ENCODE peak calls at places on chromosomes 6 and 20, in four cellular contexts. X, E, J and N are unnamed samples.

GRCh38 chr6:158591134-158591809 is 31.4 kb downstream of the TMEM181 start:
- DNase-seq in J (peak), X (no peak), E (no peak), N (no peak)

GRCh38 chr6:12047304-12047703 is 35.2 kb downstream of the HIVEP1 start:
- DNase-seq in J (no peak), E (no peak), X (no peak), N (no peak)

GRCh38 chr6:49556429-49556837 is 6.0 kb downstream of the C6orf141 start:
- DNase-seq in J (peak), E (no peak), X (peak), N (peak)

GRCh38 chr20:40160151-40160550 is 528.9 kb downstream of the MAFB start:
- DNase-seq in E (peak), J (peak), X (peak), N (peak)

GRCh38 chr6:128131036-128131435 is 230.2 kb upstream of the THEMIS start:
- DNase-seq in E (no peak), J (no peak), X (no peak), N (no peak)

GRCh38 chr6:32796848-32797776 is 19.7 kb downstream of the HLA-DOB start:
- DNase-seq in X (peak), J (peak), E (peak), N (peak)

GRCh38 chr6:104421650-104422049 is 438.1 kb downstream of the HACE1 start:
- DNase-seq in E (no peak), J (no peak), X (no peak), N (no peak)

GRCh38 chr20:13221313-13221672 is 219 bp downstream of the ISM1 start:
- DNase-seq in E (no peak), X (no peak), J (no peak), N (no peak)

GRCh38 chr20:36642136-36642535 is 3.9 kb downstream of the SLA2 start:
- DNase-seq in E (no peak), X (no peak), J (no peak), N (no peak)

GRCh38 chr6:33410711-33411631 is at the start of gene PHF1:
- DNase-seq in J (peak), X (peak), E (peak), N (peak)

GRCh38 chr6:44142835-44143234 is 15.5 kb downstream of the TMEM63B start:
- DNase-seq in J (no peak), X (no peak), E (no peak), N (no peak)

GRCh38 chr6:46051962-46052361 is 36.3 kb upstream of the CLIC5 start:
- DNase-seq in J (no peak), E (no peak), X (no peak), N (peak)